ENCODE peak calls at places on chromosome 9, in six cellular contexts. B is activated CD8-positive, alpha-beta T cell treated with anti-CD3 and anti-CD28 coated beads for 36 hours; E is AG08396; P is SW480; L is globus pallidus; H is T-helper 1 cell. R is an unnamed sample.

GRCh38 chr9:89436963-89437625 is 60.8 kb downstream of the SEMA4D start:
- DNase-seq in B (peak), E (no peak), P (peak), L (no peak), H (peak), R (no peak)

GRCh38 chr9:81557957-81558791 is 131.2 kb downstream of the TLE1 start:
- DNase-seq in B (no peak), E (peak), P (no peak), L (no peak), H (no peak), R (no peak)

GRCh38 chr9:91930475-91930874 is 19.6 kb downstream of the ROR2 start:
- DNase-seq in B (no peak), E (no peak), P (no peak), L (no peak), H (no peak), R (no peak)

GRCh38 chr9:37192803-37193202 is 72.4 kb downstream of the ZCCHC7 start:
- DNase-seq in B (no peak), E (no peak), P (no peak), L (no peak), H (no peak), R (no peak)

GRCh38 chr9:112751059-112751795 is 667 bp downstream of the SNX30 start:
- DNase-seq in B (peak), E (peak), P (peak), L (peak), H (peak), R (peak)

GRCh38 chr9:35489313-35490154 is at the start of gene RUSC2:
- DNase-seq in B (peak), E (peak), P (peak), L (peak), H (no peak), R (peak)

GRCh38 chr9:68780735-68781134 is 75.7 kb downstream of the PIP5K1B start:
- DNase-seq in B (peak), E (no peak), P (peak), L (no peak), H (peak), R (no peak)

GRCh38 chr9:69753830-69754229 is 6.0 kb downstream of the PTAR1 start:
- DNase-seq in B (no peak), E (no peak), P (no peak), L (no peak), H (no peak), R (no peak)

GRCh38 chr9:74663456-74663855 is 166.3 kb downstream of the RORB start:
- DNase-seq in B (no peak), E (no peak), P (no peak), L (no peak), H (no peak), R (no peak)

GRCh38 chr9:122140368-122141193 is 19.0 kb downstream of the NDUFA8 start:
- DNase-seq in B (no peak), E (no peak), P (no peak), L (no peak), H (no peak), R (no peak)

GRCh38 chr9:104227108-104227507 is 133.0 kb downstream of the SMC2 start:
- DNase-seq in B (no peak), E (no peak), P (no peak), L (no peak), H (no peak), R (no peak)

R was measured in K562.